ENCODE peak calls at places on chromosomes 1 and 21, in four cellular contexts. M is stimulated activated naive CD8-positive, alpha-beta T cell treated with anti-CD3 and anti-CD28 coated beads, Interleukin-15, Interleukin-2, amounts not matched to agents 100 U/mL and 50 U/mL, for 24 hours; R is glomerular endothelial cell; V is endothelial cell of umbilical vein. F is an unnamed sample.

GRCh38 chr1:6580588-6581270 is 935 bp downstream of the ZBTB48 start:
- DNase-seq in M (no peak), R (no peak), V (peak; percentile 30), F (no peak)

GRCh38 chr1:121594096-121594495 is 409.3 kb downstream of the SRGAP2C start:
- DNase-seq in M (no peak), R (no peak), V (no peak), F (no peak)

GRCh38 chr1:203465943-203466342 is 9.7 kb upstream of the PRELP start:
- DNase-seq in M (no peak), R (no peak), V (no peak), F (no peak)

GRCh38 chr21:34255073-34255472 is 108.7 kb upstream of the KCNE2 start:
- DNase-seq in M (no peak), R (no peak), V (no peak), F (no peak)

GRCh38 chr1:200207711-200208126 is 180.2 kb downstream of the NR5A2 start:
- DNase-seq in M (no peak), R (no peak), V (no peak), F (no peak)

GRCh38 chr1:12597792-12598191 is 20.2 kb downstream of the DHRS3 start:
- DNase-seq in M (no peak), R (no peak), V (no peak), F (peak; percentile 10)

GRCh38 chr1:6486433-6487011 is 4.9 kb downstream of the PLEKHG5 start:
- DNase-seq in M (peak; percentile 92), R (peak; percentile 48), V (peak; percentile 82), F (peak; percentile 89)

GRCh38 chr1:7338439-7338838 is 432.7 kb upstream of the VAMP3 start:
- DNase-seq in M (no peak), R (no peak), V (no peak), F (no peak)

GRCh38 chr1:23129846-23130245 is 38.8 kb downstream of the LUZP1 start:
- DNase-seq in M (no peak), R (no peak), V (peak; percentile 78), F (no peak)

GRCh38 chr1:76695535-76695934 is 171.7 kb upstream of the ST6GALNAC5 start:
- DNase-seq in M (no peak), R (no peak), V (no peak), F (no peak)

GRCh38 chr1:177171536-177172123 is 872 bp downstream of the BRINP2 start:
- DNase-seq in M (no peak), R (no peak), V (no peak), F (no peak)

GRCh38 chr1:64308856-64309255 is 105.4 kb downstream of the UBE2U start:
- DNase-seq in M (no peak), R (no peak), V (peak; percentile 15), F (no peak)

GRCh38 chr1:213737398-213738040 is 250.3 kb upstream of the PROX1 start:
- DNase-seq in M (no peak), R (no peak), V (no peak), F (no peak)

GRCh38 chr1:9759939-9760338 is 63.8 kb downstream of the CLSTN1 start:
- DNase-seq in M (no peak), R (no peak), V (no peak), F (no peak)

GRCh38 chr1:190084552-190084951 is 393.1 kb downstream of the BRINP3 start:
- DNase-seq in M (no peak), R (no peak), V (no peak), F (no peak)

GRCh38 chr1:27099904-27100796 is 54.8 kb downstream of the SLC9A1 start:
- DNase-seq in M (no peak), R (no peak), V (no peak), F (no peak)